ENCODE peak calls at places on chromosome 15, in five cellular contexts. E is fibroblast of lung, Y is dorsolateral prefrontal cortex, M is testis, G is astrocyte. S is an unnamed sample.
A peak's percentile ranks its signal among the peaks of the same experiment; 100 is the strongest.

GRCh38 chr15:72939855-72940631 is 112.2 kb upstream of the NEO1 start:
- DNase-seq in M (no peak), G (no peak), E (no peak), Y (peak; percentile 10), S (no peak)

GRCh38 chr15:91132079-91132478 is 32.0 kb downstream of the SV2B start:
- DNase-seq in Y (no peak), M (no peak), G (no peak), E (no peak), S (no peak)

GRCh38 chr15:52370010-52370409 is 74.4 kb upstream of the MYO5C start:
- DNase-seq in Y (no peak), G (peak; percentile 8), E (no peak), M (peak; percentile 28), S (no peak)

GRCh38 chr15:48285329-48286214 is 45.7 kb upstream of the DUT start:
- DNase-seq in G (peak; percentile 74), Y (peak; percentile 46), E (peak; percentile 94), M (peak; percentile 80), S (peak; percentile 84)

GRCh38 chr15:66472176-66472999 is 25.2 kb downstream of the SNAPC5 start:
- DNase-seq in E (peak; percentile 46), G (peak; percentile 26), M (no peak), Y (peak; percentile 25), S (peak; percentile 59)

GRCh38 chr15:89489376-89489775 is 7.0 kb downstream of the RHCG start:
- DNase-seq in Y (no peak), G (no peak), M (no peak), E (no peak), S (no peak)

GRCh38 chr15:38647683-38648082 is 83.1 kb upstream of the RASGRP1 start:
- DNase-seq in M (no peak), E (peak; percentile 8), G (peak; percentile 4), Y (no peak), S (peak; percentile 47)

GRCh38 chr15:31248263-31248662 is 78.4 kb upstream of the KLF13 start:
- DNase-seq in E (no peak), M (no peak), G (no peak), Y (no peak), S (no peak)

GRCh38 chr15:55991841-55992768 is 1.3 kb downstream of the NEDD4 start:
- DNase-seq in M (no peak), E (peak; percentile 17), Y (no peak), G (peak; percentile 6), S (no peak)

GRCh38 chr15:43912991-43913927 is 86.5 kb downstream of the WDR76 start:
- DNase-seq in E (peak; percentile 92), M (no peak), Y (peak; percentile 67), G (peak; percentile 99), S (no peak)

GRCh38 chr15:29470311-29470710 is 200.7 kb upstream of the NSMCE3 start:
- DNase-seq in E (no peak), G (no peak), M (no peak), Y (no peak), S (no peak)

GRCh38 chr15:82301296-82302016 is 38.8 kb downstream of the SAXO2 start:
- DNase-seq in Y (no peak), G (no peak), E (no peak), M (no peak), S (no peak)

GRCh38 chr15:77851696-77852095 is 219.0 kb upstream of the LINGO1 start:
- DNase-seq in Y (peak; percentile 37), G (no peak), E (no peak), M (no peak), S (no peak)

GRCh38 chr15:89828324-89829145 is 13.9 kb upstream of the ANPEP start:
- DNase-seq in G (peak; percentile 72), M (peak; percentile 55), Y (no peak), E (peak; percentile 81), S (peak; percentile 74)

GRCh38 chr15:92638709-92639365 is 16.7 kb downstream of the FAM174B start:
- DNase-seq in G (no peak), E (no peak), Y (no peak), M (no peak), S (no peak)

GRCh38 chr15:48930735-48931134 is 33.0 kb downstream of the SHC4 start:
- DNase-seq in E (no peak), Y (no peak), G (no peak), M (no peak), S (no peak)

GRCh38 chr15:100898661-100899462 is 19.2 kb downstream of the ALDH1A3 start:
- DNase-seq in M (no peak), E (no peak), G (no peak), Y (no peak), S (no peak)

DNA sequence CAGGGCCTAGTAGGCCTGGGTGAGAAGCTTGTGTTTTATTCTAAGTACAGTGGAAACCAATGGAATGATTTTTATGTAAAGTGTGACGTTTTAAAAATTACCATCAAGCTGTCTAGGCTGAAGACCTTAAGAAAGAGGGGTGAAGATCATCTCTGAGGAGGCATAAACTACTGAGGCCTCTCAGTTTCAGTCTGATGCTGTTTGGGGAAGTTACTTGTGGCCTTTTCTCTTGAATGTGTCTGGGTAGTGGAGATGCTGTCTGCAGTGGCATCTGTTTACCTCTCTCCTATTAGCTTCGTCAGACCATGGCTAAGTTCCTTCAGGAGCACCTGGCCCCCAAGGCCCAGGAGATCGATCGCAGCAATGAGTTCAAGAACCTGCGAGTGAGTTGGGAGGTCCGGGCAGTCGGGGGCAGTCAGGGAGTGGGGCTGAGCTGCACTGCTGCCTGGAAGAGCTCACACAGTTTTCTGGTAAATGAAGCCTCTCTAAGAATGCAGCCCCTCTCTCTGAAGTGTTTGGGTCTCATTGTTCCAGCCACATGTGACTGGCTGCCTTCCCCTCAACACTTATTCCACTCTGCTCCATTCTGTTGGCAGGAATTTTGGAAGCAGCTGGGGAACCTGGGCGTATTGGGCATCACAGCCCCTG is 1.9 kb downstream of the IVD start:
- DNase-seq in Y (no peak), E (no peak), M (no peak), G (no peak), S (no peak)
- H3K27ac ChIP-seq in Y (peak overlapping the region; percentile 97), E (no peak overlapping the region), M (no peak overlapping the region), G (no peak overlapping the region), S (no peak overlapping the region)

GRCh38 chr15:84868037-84868880 is 16.2 kb upstream of the SLC28A1 start:
- DNase-seq in E (no peak), G (no peak), M (no peak), Y (no peak), S (no peak)

GRCh38 chr15:84873997-84874396 is 10.5 kb upstream of the SLC28A1 start:
- DNase-seq in E (no peak), Y (no peak), G (no peak), M (no peak), S (no peak)

GRCh38 chr15:84869510-84869909 is 15.0 kb upstream of the SLC28A1 start:
- DNase-seq in G (no peak), Y (no peak), M (no peak), E (no peak), S (no peak)

GRCh38 chr15:84872009-84872900 is 12.2 kb upstream of the SLC28A1 start:
- DNase-seq in M (no peak), G (peak; percentile 7), E (no peak), Y (no peak), S (no peak)

DNA sequence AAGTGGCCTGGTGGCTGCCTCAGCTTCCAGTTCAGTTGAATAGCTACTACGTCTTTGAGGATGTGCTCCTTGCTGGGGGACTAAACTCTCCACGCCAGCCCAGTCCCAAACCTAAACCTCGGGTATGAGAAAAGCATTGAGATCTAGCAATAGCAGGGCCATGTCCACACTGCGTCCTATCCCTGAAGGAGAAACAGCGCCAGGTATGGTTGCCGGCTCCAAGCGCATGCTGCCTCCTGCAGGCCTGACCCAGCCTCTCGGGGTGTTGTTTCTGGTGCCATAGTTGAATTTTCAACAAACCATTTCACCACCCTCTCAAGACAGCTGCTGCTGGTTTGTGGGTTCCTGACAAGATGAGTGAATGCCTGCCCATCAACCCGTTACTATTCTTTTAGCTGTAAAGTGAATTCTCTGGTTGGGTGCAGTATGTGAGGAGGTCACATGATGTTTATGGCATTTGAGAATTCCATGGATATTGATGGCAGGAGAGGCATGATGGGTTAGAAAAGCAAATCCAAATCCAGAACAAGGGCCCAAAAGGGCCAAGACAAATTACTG is 13.0 kb upstream of the SLC28A1 start:
- DNase-seq in Y (no peak), M (no peak), G (no peak), E (no peak), S (no peak)
- TF ChIP-seq CTCF in Y (no peak), M (no peak), G (no peak), E (no peak), S (no peak)

GRCh38 chr15:68776477-68777270 is 44.0 kb downstream of the ANP32A start:
- DNase-seq in E (no peak), G (no peak), M (no peak), Y (no peak), S (no peak)

GRCh38 chr15:68773036-68773435 is 47.7 kb downstream of the ANP32A start:
- DNase-seq in Y (no peak), E (no peak), G (no peak), M (no peak), S (no peak)

GRCh38 chr15:68774120-68774519 is 46.6 kb downstream of the ANP32A start:
- DNase-seq in M (no peak), E (no peak), Y (no peak), G (no peak), S (no peak)

GRCh38 chr15:68774521-68775293 is 46.0 kb downstream of the ANP32A start:
- DNase-seq in E (no peak), M (peak; percentile 56), G (peak; percentile 12), Y (no peak), S (peak; percentile 74)

DNA sequence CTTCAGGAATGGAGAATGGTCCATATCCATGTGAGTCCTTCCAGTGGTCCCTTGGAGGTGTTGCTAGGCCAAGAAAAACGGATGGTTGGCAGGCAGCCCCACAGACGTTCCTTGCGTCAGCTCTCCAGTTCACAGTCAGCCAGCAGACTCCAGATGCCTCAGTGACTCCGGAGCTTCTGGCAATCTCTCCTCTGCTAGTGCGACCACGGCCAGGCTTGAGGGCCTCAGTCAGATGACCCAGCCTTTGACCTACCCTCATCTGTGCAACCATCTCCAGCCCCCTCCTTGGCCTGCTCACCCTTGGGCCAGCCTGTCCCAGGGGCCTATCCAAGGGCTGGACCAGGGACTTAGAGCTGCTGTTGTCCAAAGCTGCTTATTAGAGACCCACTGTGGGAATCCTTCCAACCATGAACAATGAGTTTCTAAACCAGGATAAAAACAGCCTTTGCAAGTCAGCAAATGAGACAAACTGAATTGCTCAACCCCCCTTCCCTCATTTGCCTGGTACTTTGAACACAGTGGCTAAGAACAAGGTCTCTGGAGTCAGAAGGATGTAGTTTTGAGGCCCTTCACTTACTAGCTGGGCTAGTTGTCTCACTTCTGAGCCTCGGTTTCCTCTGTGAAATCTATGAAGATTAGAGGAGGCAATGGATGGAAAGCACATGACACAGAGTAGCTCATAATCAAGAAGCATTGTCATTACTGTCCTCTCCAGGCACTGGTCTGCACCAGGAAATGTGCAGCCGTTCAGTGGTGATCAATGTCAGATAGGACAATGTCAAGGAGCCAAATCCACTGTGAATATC is 44.8 kb downstream of the ANP32A start:
- DNase-seq in E (peak; percentile 44), Y (peak; percentile 82), M (peak; percentile 85), G (peak; percentile 68), S (no peak)
- H3K27ac ChIP-seq in E (no peak overlapping the region), Y (peak overlapping the region; percentile 80), M (peak overlapping the region; percentile 59), G (no peak overlapping the region), S (no peak overlapping the region)

DNA sequence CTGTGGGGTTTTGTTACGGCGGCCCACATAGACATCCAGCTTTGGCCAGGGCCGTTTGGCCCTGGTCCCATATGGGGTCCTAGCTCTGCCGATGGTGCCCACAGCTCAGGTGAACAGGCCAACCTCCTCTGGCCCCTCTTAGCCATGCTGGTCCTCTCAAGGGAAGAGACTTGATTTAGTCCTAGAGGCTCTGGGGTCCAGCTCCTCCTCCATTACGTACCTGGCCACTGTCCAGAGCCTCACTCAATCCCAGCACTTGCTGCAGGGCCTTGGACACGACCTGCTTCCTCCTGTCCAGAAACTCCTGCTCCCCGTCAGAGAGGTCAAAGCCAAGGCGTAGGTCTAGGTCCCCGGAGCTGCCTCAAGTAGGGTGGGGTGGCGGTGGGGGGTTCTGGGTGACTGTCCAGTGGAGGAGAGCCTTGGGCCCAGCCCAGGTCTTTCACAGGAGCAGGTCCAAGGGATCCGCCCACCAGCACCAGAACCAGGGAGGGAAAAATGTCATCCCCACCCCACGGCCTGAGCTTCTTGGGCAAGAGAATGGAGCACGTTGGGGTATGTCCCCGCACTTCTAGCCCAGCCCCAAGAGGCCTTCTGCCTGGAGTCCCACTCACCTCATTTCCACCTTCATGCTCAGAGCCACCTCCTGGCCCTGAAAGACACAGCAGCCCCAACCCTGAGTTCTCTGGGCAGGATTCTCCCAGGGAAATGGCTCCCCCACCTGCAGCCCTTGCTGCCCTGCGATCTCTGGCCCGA is 6.8 kb downstream of the PLA2G4F start:
- DNase-seq in G (no peak), M (no peak), E (no peak), Y (no peak), S (no peak)
- TF ChIP-seq CTCF in G (no peak), M (no peak), E (no peak), Y (no peak), S (no peak)

S was measured in cardiac muscle cell.